ENCODE peak calls at places on chromosomes 6 and 20, in nine cellular contexts. P is ecto neural progenitor cell, G is NCI-H2081, I is AG08396, A is A172, W is RWPE1, C is islet precursor cell, E is astrocyte of the hippocampus, J is dorsolateral prefrontal cortex. O is an unnamed sample.
A peak's percentile ranks its signal among the peaks of the same experiment; 100 is the strongest.

GRCh38 chr6:69813508-69813907 is 16.7 kb upstream of the LMBRD1 start:
- DNase-seq in P (no peak), G (no peak), I (no peak), A (no peak), W (no peak), C (no peak), E (no peak), J (no peak), O (no peak)

GRCh38 chr6:28980137-28980796 is 24.8 kb downstream of the ZNF311 start:
- DNase-seq in P (no peak), G (no peak), I (no peak), A (no peak), W (no peak), C (no peak), E (no peak), J (no peak), O (no peak)

GRCh38 chr6:36912583-36912982 is 26.8 kb downstream of the C6orf89 start:
- DNase-seq in P (no peak), G (no peak), I (peak; percentile 71), A (peak; percentile 87), W (peak; percentile 87), C (peak; percentile 77), E (peak; percentile 84), J (no peak), O (peak; percentile 31)

GRCh38 chr20:25579081-25579770 is 6.1 kb downstream of the NINL start:
- DNase-seq in P (no peak), G (no peak), I (no peak), A (no peak), W (no peak), C (no peak), E (peak; percentile 51), J (no peak), O (no peak)

GRCh38 chr6:166757226-166758135 is 130.4 kb upstream of the RPS6KA2 start:
- DNase-seq in P (peak; percentile 63), G (no peak), I (peak; percentile 68), A (peak; percentile 27), W (peak; percentile 44), C (peak; percentile 70), E (peak; percentile 46), J (no peak), O (no peak)

GRCh38 chr6:11043961-11044711 is at the start of gene ELOVL2:
- DNase-seq in P (peak; percentile 80), G (peak; percentile 54), I (peak; percentile 81), A (peak; percentile 28), W (peak; percentile 44), C (peak; percentile 77), E (peak; percentile 86), J (no peak), O (no peak)

GRCh38 chr6:27592481-27593199 is 119.7 kb upstream of the ZNF184 start:
- DNase-seq in P (peak; percentile 83), G (peak; percentile 57), I (peak; percentile 70), A (peak; percentile 87), W (no peak), C (peak; percentile 84), E (peak; percentile 68), J (no peak), O (peak; percentile 32)

GRCh38 chr6:155706341-155706740 is 250.7 kb upstream of the NOX3 start:
- DNase-seq in P (no peak), G (no peak), I (no peak), A (no peak), W (no peak), C (no peak), E (no peak), J (no peak), O (no peak)

GRCh38 chr6:36682328-36683144 is 4.0 kb downstream of the CDKN1A start:
- DNase-seq in P (no peak), G (peak; percentile 97), I (no peak), A (peak; percentile 77), W (peak; percentile 83), C (peak; percentile 88), E (peak; percentile 32), J (no peak), O (peak; percentile 27)

GRCh38 chr20:45944151-45944964 is 9.9 kb downstream of the PCIF1 start:
- DNase-seq in P (no peak), G (no peak), I (no peak), A (peak; percentile 71), W (peak; percentile 87), C (no peak), E (peak; percentile 48), J (no peak), O (no peak)

GRCh38 chr6:6825986-6826901 is 237.7 kb downstream of the LY86 start:
- DNase-seq in P (no peak), G (no peak), I (no peak), A (no peak), W (no peak), C (no peak), E (no peak), J (no peak), O (no peak)

GRCh38 chr6:37679539-37680476 is 17.9 kb downstream of the MDGA1 start:
- DNase-seq in P (no peak), G (no peak), I (no peak), A (no peak), W (no peak), C (no peak), E (no peak), J (no peak), O (no peak)